ENCODE peak calls at places on chromosome 5, in nine cellular contexts. O, S, V, Q, B, W, R, Y and F are unnamed samples.

GRCh38 chr5:85453026-85453349 is 1068.3 kb upstream of the EDIL3 start:
- DNase-seq in O (no peak), S (no peak), V (no peak), Q (no peak), B (no peak), W (no peak), R (no peak), Y (no peak), F (no peak)

GRCh38 chr5:169591636-169592035 is 8.1 kb downstream of the SPDL1 start:
- DNase-seq in O (no peak), S (peak; percentile 35), V (no peak), Q (no peak), B (peak; percentile 52), W (no peak), R (no peak), Y (no peak), F (no peak)

GRCh38 chr5:68459500-68460139 is 244.1 kb downstream of the PIK3R1 start:
- DNase-seq in O (no peak), S (no peak), V (no peak), Q (no peak), B (no peak), W (no peak), R (no peak), Y (no peak), F (no peak)

GRCh38 chr5:109125755-109126429 is 283.9 kb downstream of the PJA2 start:
- DNase-seq in O (no peak), S (no peak), V (no peak), Q (no peak), B (no peak), W (no peak), R (no peak), Y (peak; percentile 9), F (no peak)

GRCh38 chr5:84113246-84114118 is 271.2 kb downstream of the EDIL3 start:
- DNase-seq in O (no peak), S (no peak), V (no peak), Q (no peak), B (no peak), W (no peak), R (no peak), Y (peak; percentile 72), F (no peak)

GRCh38 chr5:179766021-179766725 is 27.6 kb upstream of the LTC4S start:
- DNase-seq in O (no peak), S (no peak), V (no peak), Q (no peak), B (peak; percentile 72), W (no peak), R (no peak), Y (no peak), F (no peak)

GRCh38 chr5:54964405-54964804 is 21.0 kb downstream of the ESM1 start:
- DNase-seq in O (no peak), S (no peak), V (no peak), Q (no peak), B (no peak), W (no peak), R (no peak), Y (no peak), F (no peak)

GRCh38 chr5:141430332-141431113 is at the start of gene PCDHGA12:
- DNase-seq in O (peak; percentile 59), S (peak; percentile 90), V (peak; percentile 55), Q (peak; percentile 91), B (peak; percentile 96), W (peak; percentile 40), R (no peak), Y (no peak), F (peak; percentile 85)

GRCh38 chr5:130471-131175 is 38.7 kb downstream of the PLEKHG4B start:
- DNase-seq in O (no peak), S (peak; percentile 53), V (no peak), Q (no peak), B (peak; percentile 45), W (no peak), R (no peak), Y (no peak), F (no peak)

GRCh38 chr5:856531-857425 is 6.0 kb upstream of the ZDHHC11 start:
- DNase-seq in O (no peak), S (no peak), V (no peak), Q (no peak), B (no peak), W (no peak), R (no peak), Y (no peak), F (no peak)

GRCh38 chr5:33476992-33477391 is 36.2 kb downstream of the TARS1 start:
- DNase-seq in O (no peak), S (no peak), V (no peak), Q (no peak), B (peak; percentile 59), W (no peak), R (no peak), Y (no peak), F (no peak)

GRCh38 chr5:151420127-151420526 is 27.3 kb upstream of the SLC36A1 start:
- DNase-seq in O (no peak), S (no peak), V (no peak), Q (no peak), B (no peak), W (no peak), R (no peak), Y (no peak), F (no peak)

GRCh38 chr5:151413800-151414199 is 33.6 kb upstream of the SLC36A1 start:
- DNase-seq in O (no peak), S (no peak), V (no peak), Q (no peak), B (no peak), W (no peak), R (no peak), Y (no peak), F (no peak)

GRCh38 chr5:151414536-151414935 is 32.9 kb upstream of the SLC36A1 start:
- DNase-seq in O (no peak), S (no peak), V (no peak), Q (no peak), B (no peak), W (no peak), R (no peak), Y (no peak), F (no peak)

DNA sequence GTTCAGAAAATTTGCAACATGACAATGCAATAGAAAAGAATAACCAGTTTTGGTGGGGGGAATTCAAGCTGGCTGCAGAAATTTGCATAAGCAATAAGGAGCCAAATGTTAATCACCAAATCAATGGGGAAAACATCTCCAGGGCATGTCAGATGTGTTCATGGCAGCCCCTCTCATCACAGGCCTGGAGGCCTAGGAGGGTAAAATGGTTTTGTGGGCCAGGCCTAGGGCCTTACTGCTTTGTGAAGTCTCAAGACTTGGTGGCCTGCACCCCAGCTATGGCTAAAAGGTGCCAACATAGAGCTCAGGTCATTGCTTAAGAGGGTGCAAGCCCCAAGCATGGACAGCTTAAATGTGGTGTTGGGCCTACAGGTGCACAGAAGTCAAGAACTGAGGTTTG is 29.7 kb upstream of the SLC36A1 start:
- DNase-seq in O (no peak), S (no peak), V (no peak), Q (no peak), B (no peak), W (no peak), R (no peak), Y (no peak), F (no peak)
- TF ChIP-seq CTCF in O (no peak), S (no peak), V (no peak), Q (no peak), B (no peak), W (no peak), R (no peak), Y (no peak), F (no peak)

DNA sequence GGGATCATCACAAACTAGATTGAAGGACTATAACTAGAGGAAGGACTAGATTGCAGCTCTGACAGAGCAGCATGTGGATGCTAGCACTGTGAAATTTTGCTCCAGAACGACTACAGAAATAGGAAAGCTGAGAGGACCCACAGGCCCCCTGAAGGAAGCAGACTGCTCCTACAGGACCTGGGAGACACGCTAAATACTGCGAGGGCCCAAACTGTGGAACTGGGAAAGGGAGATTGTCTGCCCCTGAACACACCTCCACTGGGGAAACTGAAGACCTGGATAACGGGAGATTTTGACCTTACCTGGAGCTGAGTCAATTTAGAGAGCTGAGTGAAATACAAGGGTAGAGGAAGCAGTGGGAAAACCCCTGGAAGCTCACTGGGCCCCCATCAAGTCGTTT is 19.2 kb downstream of the TRIM36 start:
- DNase-seq in O (no peak), S (no peak), V (no peak), Q (no peak), B (no peak), W (no peak), R (no peak), Y (no peak), F (no peak)
- TF ChIP-seq CTCF in O (no peak), S (no peak), V (no peak), Q (no peak), B (no peak), W (no peak), R (no peak), Y (no peak), F (no peak)

GRCh38 chr5:77218263-77218662 is 7.8 kb downstream of the PDE8B start:
- DNase-seq in O (no peak), S (no peak), V (no peak), Q (no peak), B (no peak), W (no peak), R (no peak), Y (peak; percentile 24), F (no peak)
- TF ChIP-seq CTCF in O (no peak), S (peak; percentile 22), V (peak; percentile 5), Q (peak; percentile 23), B (peak; percentile 21), W (no peak), R (peak; percentile 47), Y (peak; percentile 29), F (no peak)

DNA sequence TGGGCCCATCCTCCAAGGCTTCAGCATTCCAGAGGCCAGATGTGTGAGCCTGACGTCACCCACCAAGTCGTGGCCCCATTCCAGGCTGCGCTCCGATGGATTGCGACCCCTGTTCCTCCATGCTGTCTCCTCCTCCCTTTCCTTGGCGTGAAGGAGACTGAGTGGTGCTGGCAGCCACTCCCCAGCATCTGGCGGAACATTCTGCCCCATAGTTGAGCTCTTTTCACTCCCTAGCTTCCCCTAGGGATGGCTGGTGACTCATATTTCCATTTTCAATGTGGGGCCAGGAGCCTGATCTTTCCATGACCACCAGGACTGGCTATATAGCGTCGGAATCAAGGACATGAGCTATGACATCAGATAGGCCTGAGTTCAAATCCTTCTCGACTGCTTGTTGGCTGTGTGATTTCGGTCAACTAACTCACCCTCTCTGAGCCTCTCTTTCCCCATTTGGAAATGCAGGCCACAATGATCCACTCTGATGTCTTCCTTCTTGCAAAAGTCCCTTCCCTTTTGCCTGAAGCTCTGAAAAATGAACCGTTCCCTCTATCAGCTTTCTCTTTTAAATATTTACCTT is 24.5 kb upstream of the DUSP1 start:
- DNase-seq in O (peak; percentile 93), S (peak; percentile 87), V (peak; percentile 92), Q (no peak), B (peak; percentile 100), W (peak; percentile 28), R (no peak), Y (no peak), F (no peak)
- TF ChIP-seq CTCF in O (no peak), S (peak; percentile 10), V (no peak), Q (no peak), B (no peak), W (no peak), R (no peak), Y (no peak), F (no peak)